ENCODE peak calls at places on chromosomes 1 and 21, in seven cellular contexts. Y, G, I, E, V, X and U are unnamed samples.

GRCh38 chr1:83015163-83015562 is 983.8 kb downstream of the TTLL7 start:
- DNase-seq in E (no peak), G (no peak), Y (no peak), V (no peak), I (no peak), X (no peak), U (no peak)

GRCh38 chr1:2528016-2528415 is 1.6 kb upstream of the PANK4 start:
- DNase-seq in E (no peak), I (no peak), V (no peak), G (no peak), Y (no peak), X (no peak), U (no peak)

GRCh38 chr1:214184992-214185391 is 96.0 kb upstream of the SMYD2 start:
- DNase-seq in Y (no peak), I (no peak), V (no peak), G (no peak), E (no peak), X (no peak), U (no peak)

GRCh38 chr1:167899253-167899681 is 14.7 kb downstream of the ADCY10 start:
- DNase-seq in G (peak), X (no peak), Y (no peak), I (peak), E (peak), V (no peak), U (no peak)

GRCh38 chr1:54864460-54865208 is 22.4 kb downstream of the DHCR24 start:
- DNase-seq in V (no peak), G (no peak), X (no peak), E (no peak), Y (no peak), I (no peak), U (no peak)

GRCh38 chr21:36504067-36505058 is 24.4 kb upstream of the CLDN14 start:
- DNase-seq in X (peak), Y (no peak), G (peak), V (peak), I (peak), E (peak), U (no peak)

GRCh38 chr1:167090289-167090942 is at the start of gene GPA33:
- DNase-seq in G (no peak), V (no peak), E (no peak), X (no peak), Y (no peak), I (no peak), U (no peak)

GRCh38 chr1:183375381-183375780 is 42.8 kb downstream of the NMNAT2 start:
- DNase-seq in I (no peak), Y (no peak), V (no peak), G (no peak), E (no peak), X (no peak), U (no peak)

GRCh38 chr1:206693029-206693428 is 8.3 kb downstream of the MAPKAPK2 start:
- DNase-seq in I (peak), E (peak), X (peak), G (no peak), Y (no peak), V (no peak), U (no peak)

GRCh38 chr1:35533596-35533995 is 23.6 kb downstream of the KIAA0319L start:
- DNase-seq in Y (no peak), E (no peak), G (no peak), V (no peak), I (no peak), X (no peak), U (no peak)

GRCh38 chr1:111615874-111616715 is 3.5 kb upstream of the RAP1A start:
- DNase-seq in I (no peak), X (no peak), Y (no peak), V (no peak), E (no peak), G (no peak), U (no peak)

GRCh38 chr1:226429051-226429461 is 21.2 kb upstream of the PARP1 start:
- DNase-seq in E (no peak), X (no peak), V (peak), I (no peak), Y (no peak), G (no peak), U (no peak)

GRCh38 chr1:212916395-212917133 is 33.8 kb upstream of the VASH2 start:
- DNase-seq in V (peak), X (peak), G (no peak), I (peak), E (peak), Y (peak), U (no peak)

GRCh38 chr1:19737413-19737812 is 62.3 kb downstream of the TMCO4 start:
- DNase-seq in G (no peak), E (no peak), I (peak), Y (no peak), V (peak), X (peak), U (no peak)

GRCh38 chr1:200165493-200166220 is 138.1 kb downstream of the NR5A2 start:
- DNase-seq in V (no peak), X (no peak), E (no peak), I (no peak), G (no peak), Y (no peak), U (no peak)

GRCh38 chr1:12696658-12697057 is 19.3 kb upstream of the AADACL3 start:
- DNase-seq in V (no peak), I (no peak), G (no peak), Y (no peak), E (no peak), X (no peak), U (no peak)

GRCh38 chr1:19032701-19033515 is 76.4 kb upstream of the IFFO2 start:
- DNase-seq in G (no peak), Y (no peak), E (no peak), I (no peak), X (no peak), V (no peak), U (no peak)

GRCh38 chr1:226983247-226983997 is 43.3 kb downstream of the COQ8A start:
- DNase-seq in V (no peak), E (no peak), G (no peak), X (no peak), I (no peak), Y (peak), U (no peak)

GRCh38 chr1:153503766-153504165 is 32.0 kb downstream of the S100A6 start:
- DNase-seq in E (no peak), I (no peak), X (no peak), G (no peak), Y (no peak), V (no peak), U (no peak)

GRCh38 chr1:247639381-247639981 is 34.1 kb downstream of the OR2G3 start:
- DNase-seq in I (no peak), V (peak), Y (peak), G (peak), E (no peak), X (peak), U (no peak)

GRCh38 chr21:39527664-39528381 is 76.1 kb downstream of the SH3BGR start:
- DNase-seq in E (no peak), G (no peak), V (no peak), X (no peak), Y (no peak), I (no peak), U (no peak)

GRCh38 chr1:41716188-41717130 is 202.3 kb downstream of the HIVEP3 start:
- DNase-seq in Y (no peak), E (no peak), X (no peak), G (no peak), I (no peak), V (no peak), U (no peak)

GRCh38 chr1:10544239-10544638 is 69.5 kb downstream of the PEX14 start:
- DNase-seq in G (no peak), I (no peak), E (no peak), X (no peak), V (no peak), Y (no peak), U (no peak)

GRCh38 chr21:45768011-45768740 is 124.7 kb downstream of the PCBP3 start:
- DNase-seq in E (no peak), I (peak), Y (no peak), G (no peak), V (no peak), X (peak), U (peak)

GRCh38 chr21:39003982-39004775 is 179.1 kb downstream of the PSMG1 start:
- DNase-seq in V (peak), Y (no peak), X (peak), E (peak), G (no peak), I (peak), U (no peak)

GRCh38 chr1:165257969-165258459 is 98.5 kb downstream of the LMX1A start:
- DNase-seq in V (peak), E (peak), G (peak), I (peak), X (peak), Y (peak), U (no peak)

GRCh38 chr1:169513208-169513607 is 27.5 kb upstream of the SLC19A2 start:
- DNase-seq in Y (no peak), G (peak), X (peak), E (peak), I (peak), V (peak), U (no peak)

GRCh38 chr21:38319781-38320180 is 63.0 kb downstream of the KCNJ15 start:
- DNase-seq in E (peak), G (no peak), X (peak), I (no peak), V (peak), Y (no peak), U (peak)

GRCh38 chr1:202319381-202320080 is 22.2 kb downstream of the UBE2T start:
- DNase-seq in G (no peak), I (no peak), V (no peak), X (no peak), Y (no peak), E (no peak), U (no peak)

GRCh38 chr1:201468844-201469644 is at the start of gene PHLDA3:
- DNase-seq in I (peak), V (peak), G (peak), X (peak), Y (peak), E (peak), U (no peak)

GRCh38 chr21:43345746-43346409 is 81.1 kb downstream of the SIK1 start:
- DNase-seq in E (peak), I (peak), X (peak), G (no peak), V (peak), Y (no peak), U (no peak)

GRCh38 chr1:16083486-16083885 is 10.0 kb upstream of the FAM131C start:
- DNase-seq in I (no peak), E (no peak), G (no peak), X (no peak), Y (no peak), V (no peak), U (no peak)

GRCh38 chr1:175530981-175531380 is 212.4 kb downstream of the TNR start:
- DNase-seq in Y (no peak), I (no peak), X (no peak), V (no peak), E (no peak), G (no peak), U (no peak)

GRCh38 chr1:201673912-201674311 is 135.0 kb downstream of the NAV1 start:
- DNase-seq in E (no peak), G (no peak), X (no peak), Y (no peak), V (no peak), I (no peak), U (no peak)

GRCh38 chr1:7227654-7228053 is 442.4 kb downstream of the CAMTA1 start:
- DNase-seq in G (no peak), I (no peak), Y (no peak), V (no peak), X (no peak), E (no peak), U (no peak)

DNA sequence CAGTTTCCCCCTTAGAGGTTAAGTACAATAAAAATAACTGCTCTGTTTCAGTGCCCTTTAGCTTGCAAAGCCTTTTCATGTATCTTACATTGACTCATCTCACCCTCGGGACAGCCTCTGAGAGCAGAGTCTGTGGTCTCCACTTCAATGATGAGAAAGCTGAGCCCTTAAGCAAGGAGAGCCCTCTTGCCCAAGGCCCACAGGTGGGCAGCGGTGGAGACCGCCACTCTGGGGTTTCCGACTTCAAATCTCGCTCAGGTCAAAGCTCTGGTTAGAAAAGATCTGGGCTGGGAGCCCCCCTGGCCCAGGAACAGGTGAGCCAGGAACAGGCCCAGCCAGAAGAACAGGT is 4.3 kb upstream of the PMVK start:
- DNase-seq in V (no peak), Y (no peak), I (no peak), G (no peak), E (no peak), X (no peak), U (no peak)
- H3K4me3 ChIP-seq in V (no peak), Y (no peak), I (no peak), G (no peak), E (no peak), X (no peak), U (no peak)

DNA sequence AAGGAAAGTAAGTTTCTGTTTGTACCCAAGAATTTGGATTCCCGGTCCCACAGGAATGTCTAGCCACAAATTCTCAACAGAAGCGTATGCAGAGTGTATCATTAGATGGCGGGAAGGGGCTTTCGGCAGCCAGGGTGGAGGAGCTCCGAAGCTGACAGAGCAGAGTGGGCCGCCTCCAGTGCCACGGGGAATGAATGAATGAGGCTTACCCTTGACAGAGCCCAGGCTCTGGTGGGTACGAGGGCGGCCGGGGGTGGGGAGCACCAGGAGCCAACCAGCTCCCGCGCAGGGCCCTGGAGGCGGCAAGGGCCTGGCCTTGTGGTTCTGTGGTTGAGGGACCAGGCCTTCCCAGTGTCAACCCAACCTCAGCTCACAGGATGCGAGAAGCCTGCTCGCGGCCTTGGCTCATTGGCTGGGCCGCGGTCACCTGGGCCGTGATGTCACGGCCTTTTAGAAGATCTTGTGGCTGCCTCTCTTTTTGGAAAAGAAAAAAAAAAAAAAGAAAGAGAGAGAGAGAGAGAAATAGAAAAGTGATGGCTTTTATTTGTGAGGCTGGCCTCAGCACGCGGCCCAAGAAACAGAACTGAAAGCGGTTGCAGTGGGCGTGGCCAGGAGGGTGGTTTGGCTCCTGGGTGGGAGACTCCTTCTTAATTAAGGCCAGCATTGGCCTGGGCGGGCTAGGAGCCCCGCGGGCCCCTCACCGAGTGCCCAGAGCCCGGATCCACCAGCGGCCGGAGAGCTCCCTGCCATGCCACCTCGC is 34.9 kb upstream of the RUNX3 start:
- DNase-seq in G (no peak), Y (no peak), E (no peak), V (no peak), I (no peak), X (peak), U (peak)
- H3K4me3 ChIP-seq in G (no peak), Y (no peak), E (no peak), V (no peak), I (no peak), X (no peak), U (peak)

DNA sequence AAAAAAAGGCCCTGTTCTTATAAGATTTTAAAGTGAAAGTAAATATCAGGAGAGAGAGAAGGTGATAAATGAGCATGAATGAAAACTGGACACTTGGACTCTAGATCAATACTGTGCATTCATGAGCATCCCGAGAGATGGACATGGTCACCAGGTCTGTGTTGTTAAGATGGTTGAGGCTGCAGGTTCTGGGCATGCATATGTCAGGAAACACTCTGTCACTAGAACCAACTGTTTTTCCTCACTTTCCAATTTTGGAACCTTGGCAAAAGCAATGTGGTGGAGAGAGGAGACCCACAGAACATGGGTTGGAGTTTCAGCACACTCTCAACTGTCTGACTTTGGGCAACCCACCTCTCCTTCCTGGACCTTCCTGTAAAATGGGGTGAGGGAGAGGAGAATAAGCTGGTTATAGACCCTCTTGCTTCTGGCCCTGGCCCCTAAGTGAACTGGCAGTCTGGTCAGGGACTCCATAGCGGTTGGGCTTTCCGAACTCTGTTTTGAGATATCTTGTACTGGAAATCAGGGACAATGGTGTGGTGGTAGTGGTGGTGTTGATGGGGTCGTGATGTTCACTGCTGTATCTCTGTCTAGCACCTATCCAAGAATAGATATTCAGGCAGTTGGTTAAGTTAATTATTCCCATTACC is 4.2 kb downstream of the MAN1C1 start:
- DNase-seq in V (no peak), Y (no peak), E (no peak), X (no peak), I (no peak), G (no peak), U (no peak)
- H3K4me3 ChIP-seq in V (no peak), Y (no peak), E (no peak), X (no peak), I (no peak), G (no peak), U (no peak)

GRCh38 chr1:25618433-25618808 is 1.8 kb downstream of the MAN1C1 start:
- DNase-seq in Y (no peak), G (no peak), E (no peak), I (no peak), X (no peak), V (no peak), U (no peak)
- H3K4me3 ChIP-seq in Y (peak), G (peak), E (peak), I (no peak), X (peak), V (no peak), U (no peak)

GRCh38 chr21:44506279-44507255 is 33.4 kb downstream of the KRTAP10-1 start:
- DNase-seq in Y (no peak), E (no peak), X (no peak), I (no peak), G (no peak), V (no peak), U (no peak)

GRCh38 chr21:44508426-44508710 is 31.6 kb downstream of the KRTAP10-1 start:
- DNase-seq in V (no peak), X (no peak), I (no peak), Y (no peak), E (no peak), G (no peak), U (no peak)

GRCh38 chr21:44508711-44509445 is 31.1 kb downstream of the KRTAP10-1 start:
- DNase-seq in Y (no peak), X (no peak), V (no peak), E (no peak), I (no peak), G (no peak), U (no peak)

GRCh38 chr21:44509539-44509938 is 30.5 kb downstream of the KRTAP10-1 start:
- DNase-seq in G (no peak), E (no peak), V (no peak), Y (peak), X (no peak), I (no peak), U (no peak)

GRCh38 chr21:44507673-44508425 is 32.1 kb downstream of the KRTAP10-1 start:
- DNase-seq in E (no peak), Y (no peak), I (no peak), V (no peak), X (no peak), G (no peak), U (no peak)
- H3K4me3 ChIP-seq in E (no peak), Y (no peak), I (no peak), V (no peak), X (no peak), G (no peak), U (no peak)

GRCh38 chr1:1373051-1373450 is 2.0 kb downstream of the AURKAIP1 start:
- DNase-seq in G (no peak), V (no peak), Y (no peak), E (no peak), I (no peak), X (no peak), U (no peak)
- H3K4me3 ChIP-seq in G (no peak), V (no peak), Y (no peak), E (no peak), I (no peak), X (no peak), U (peak)